ENCODE peak calls at places on chromosomes 4 and X, in seven cellular contexts. K, F, U, W, J, I and X are unnamed samples.

GRCh38 chr4:99876946-99877345 is 17.3 kb downstream of the LAMTOR3 start:
- DNase-seq in U (no peak), J (no peak), I (no peak), W (no peak), F (no peak), K (no peak), X (no peak)

GRCh38 chr4:9825049-9825448 is 43.6 kb downstream of the DRD5 start:
- DNase-seq in U (no peak), W (no peak), K (no peak), F (no peak), J (no peak), I (no peak), X (peak)

GRCh38 chr4:39732728-39733127 is 34.8 kb downstream of the UBE2K start:
- DNase-seq in K (peak), W (no peak), F (peak), I (no peak), J (no peak), U (no peak), X (peak)

GRCh38 chrX:91434351-91435168 is at the start of gene PABPC5:
- DNase-seq in I (peak), J (peak), F (peak), K (peak), W (no peak), U (peak), X (no peak)

GRCh38 chrX:44264936-44265335 is 78.5 kb downstream of the EFHC2 start:
- DNase-seq in I (no peak), J (no peak), K (no peak), F (no peak), U (no peak), W (no peak), X (no peak)

GRCh38 chrX:1778817-1779216 is 164.0 kb downstream of the ASMT start:
- DNase-seq in K (no peak), F (no peak), U (no peak), W (peak), J (no peak), I (no peak), X (no peak)

GRCh38 chrX:105872921-105873320 is 50.6 kb downstream of the NRK start:
- DNase-seq in F (peak), I (no peak), K (no peak), U (no peak), J (no peak), W (no peak), X (no peak)

GRCh38 chrX:9844936-9845573 is 58.8 kb downstream of the SHROOM2 start:
- DNase-seq in I (no peak), F (no peak), W (no peak), U (no peak), K (no peak), J (no peak), X (no peak)

GRCh38 chrX:123436512-123436911 is 252.4 kb downstream of the GRIA3 start:
- DNase-seq in K (no peak), J (no peak), W (no peak), U (no peak), I (no peak), F (no peak), X (no peak)

GRCh38 chrX:71637848-71638247 is 19.5 kb upstream of the CXCR3 start:
- DNase-seq in I (no peak), K (no peak), F (peak), J (no peak), U (no peak), W (no peak), X (peak)
- H3K4me3 ChIP-seq in I (no peak), K (no peak), F (no peak), J (no peak), U (no peak), W (no peak), X (peak)

GRCh38 chr4:102826890-102827673 is at the start of gene UBE2D3:
- DNase-seq in U (peak), W (peak), I (peak), K (peak), J (peak), F (peak), X (peak)

GRCh38 chr4:102829803-102830202 is 2.5 kb upstream of the UBE2D3 start:
- DNase-seq in W (no peak), F (no peak), I (no peak), U (no peak), K (no peak), J (no peak), X (no peak)

GRCh38 chr4:102828497-102828808 is 1.1 kb upstream of the UBE2D3 start:
- DNase-seq in U (no peak), W (peak), K (no peak), J (no peak), I (no peak), F (no peak), X (no peak)

GRCh38 chr4:102826105-102826889 is 1.1 kb downstream of the UBE2D3 start:
- DNase-seq in I (no peak), K (no peak), U (no peak), J (no peak), F (no peak), W (no peak), X (no peak)

GRCh38 chr4:102827674-102828496 is 534 bp upstream of the UBE2D3 start:
- DNase-seq in K (peak), F (peak), U (peak), W (peak), J (peak), I (peak), X (peak)
- TF ChIP-seq CTCF in K (no peak), F (peak), U (no peak), W (no peak), J (no peak), I (no peak), X (no peak)

GRCh38 chr4:130333241-130333759 is 1237.3 kb downstream of the C4orf33 start:
- DNase-seq in W (no peak), J (no peak), F (no peak), U (no peak), I (no peak), K (no peak), X (no peak)
- H3K4me3 ChIP-seq in W (no peak), J (no peak), F (no peak), U (no peak), I (no peak), K (no peak), X (no peak)

DNA sequence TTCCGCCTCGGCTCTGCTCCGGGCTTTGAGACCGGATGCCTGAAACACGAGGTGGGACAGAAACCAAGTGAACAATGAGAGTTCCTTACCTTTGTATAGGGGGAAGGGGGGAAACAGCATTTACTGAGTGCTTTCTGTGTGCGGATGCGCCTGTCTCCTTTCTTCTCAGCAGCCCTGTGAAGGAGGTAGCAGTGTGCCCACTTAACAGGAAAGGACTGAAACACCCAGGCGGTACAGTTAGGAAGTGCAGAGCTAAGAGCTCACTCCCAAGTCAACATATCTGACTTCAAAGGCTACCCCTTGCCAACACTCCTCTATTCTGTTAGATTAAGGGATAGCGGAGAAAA is 43.1 kb upstream of the TMSB15B start:
- DNase-seq in J (no peak), U (peak), W (peak), F (peak), K (no peak), I (no peak), X (peak)
- TF ChIP-seq CTCF in J (peak), U (no peak), W (no peak), F (peak), K (peak), I (peak), X (peak)

GRCh38 chr4:74656596-74656995 is 137.7 kb downstream of the BTC start:
- DNase-seq in J (no peak), W (no peak), K (no peak), U (no peak), F (no peak), I (no peak), X (no peak)

GRCh38 chr4:74658114-74658513 is 136.2 kb downstream of the BTC start:
- DNase-seq in U (no peak), F (no peak), K (no peak), W (no peak), J (no peak), I (no peak), X (no peak)

GRCh38 chr4:74661427-74662171 is 132.7 kb downstream of the BTC start:
- DNase-seq in I (no peak), J (no peak), F (peak), W (no peak), U (no peak), K (no peak), X (no peak)

GRCh38 chr4:74660866-74661265 is 133.5 kb downstream of the BTC start:
- DNase-seq in J (no peak), U (no peak), K (no peak), I (no peak), W (no peak), F (no peak), X (no peak)

DNA sequence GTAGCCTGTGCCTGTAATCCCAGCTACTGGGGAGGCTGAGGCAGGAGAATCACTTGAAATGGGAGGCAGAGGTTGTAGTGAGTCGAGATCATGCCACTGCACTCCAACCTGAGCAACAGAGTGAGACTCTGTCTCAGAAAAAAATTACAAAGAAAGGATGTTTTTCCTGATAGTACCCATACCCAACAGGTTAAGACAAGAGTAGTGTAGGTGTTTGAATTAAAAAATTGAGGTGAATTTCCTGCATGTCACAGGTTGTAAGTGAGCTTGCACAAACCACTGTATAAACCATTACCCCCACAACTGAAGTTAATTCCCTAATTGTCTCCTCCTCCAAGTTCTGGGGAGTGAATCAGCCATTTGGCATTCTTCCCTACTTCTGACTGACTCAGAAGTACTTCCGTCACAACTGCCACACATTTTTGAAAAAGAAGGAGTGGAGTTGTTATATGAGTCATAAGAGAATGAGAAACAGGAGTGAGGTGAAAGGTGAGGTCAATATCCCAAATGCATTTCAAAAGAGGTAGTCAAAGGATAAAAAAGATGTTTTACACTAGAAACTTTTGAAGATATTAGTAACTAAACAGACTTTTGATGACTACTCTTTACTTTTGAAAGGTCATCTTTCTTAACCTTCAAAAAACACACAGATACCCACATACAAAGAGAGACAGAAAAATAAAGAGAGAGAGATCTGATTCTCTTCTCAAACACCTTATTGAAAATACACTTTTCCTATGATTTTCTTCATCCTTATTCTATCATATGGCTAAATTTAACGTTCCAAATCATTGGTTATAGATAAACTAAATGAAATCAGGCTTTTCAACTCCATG is 134.5 kb downstream of the BTC start:
- DNase-seq in I (peak), U (no peak), K (peak), J (no peak), F (peak), W (peak), X (no peak)
- H3K4me3 ChIP-seq in I (no peak), U (no peak), K (no peak), J (no peak), F (no peak), W (no peak), X (no peak)

GRCh38 chr4:54677853-54678650 is 20.3 kb downstream of the KIT start:
- DNase-seq in F (no peak), K (no peak), I (no peak), J (no peak), W (no peak), U (no peak), X (no peak)

GRCh38 chr4:54685810-54686209 is 28.1 kb downstream of the KIT start:
- DNase-seq in I (no peak), K (no peak), U (no peak), W (no peak), F (no peak), J (no peak), X (no peak)

GRCh38 chr4:54687887-54688841 is 30.4 kb downstream of the KIT start:
- DNase-seq in W (no peak), U (peak), J (no peak), F (peak), I (no peak), K (no peak), X (peak)

GRCh38 chr4:54678826-54679225 is 21.1 kb downstream of the KIT start:
- DNase-seq in K (no peak), J (no peak), U (no peak), I (no peak), W (no peak), F (no peak), X (no peak)

GRCh38 chr4:54683616-54684346 is 26.0 kb downstream of the KIT start:
- DNase-seq in U (peak), K (no peak), F (peak), W (no peak), I (peak), J (no peak), X (peak)
- TF ChIP-seq CTCF in U (no peak), K (peak), F (peak), W (peak), I (peak), J (no peak), X (peak)

GRCh38 chrX:69503228-69503834 is 795 bp upstream of the NALF2 start:
- DNase-seq in W (peak), I (no peak), U (no peak), F (peak), K (no peak), J (no peak), X (no peak)

GRCh38 chrX:69501433-69501832 is 2.7 kb upstream of the NALF2 start:
- DNase-seq in K (no peak), F (peak), J (no peak), U (no peak), W (no peak), I (peak), X (peak)

GRCh38 chrX:69504626-69505612 is 793 bp downstream of the NALF2 start:
- DNase-seq in U (no peak), W (no peak), I (peak), K (no peak), J (no peak), F (no peak), X (no peak)

GRCh38 chrX:69505772-69506616 is 1.9 kb downstream of the NALF2 start:
- DNase-seq in U (no peak), I (peak), K (no peak), F (no peak), W (no peak), J (no peak), X (no peak)

GRCh38 chrX:69503835-69504625 is at the start of gene NALF2:
- DNase-seq in I (peak), K (no peak), F (peak), W (peak), U (no peak), J (no peak), X (peak)
- H3K4me3 ChIP-seq in I (peak), K (no peak), F (no peak), W (peak), U (peak), J (peak), X (no peak)